ENCODE peak calls at places on chromosomes 5 and 9, in four cellular contexts. X is glutamatergic neuron, P is foreskin fibroblast, C is AG04449. O is an unnamed sample.

GRCh38 chr5:142167458-142167857 is 58.9 kb downstream of the NDFIP1 start:
- DNase-seq in P (no peak), C (no peak), X (no peak), O (no peak)

GRCh38 chr5:158858746-158859145 is 241.0 kb downstream of the EBF1 start:
- DNase-seq in P (no peak), X (no peak), C (no peak), O (no peak)

GRCh38 chr9:119027901-119028699 is 341.1 kb downstream of the BRINP1 start:
- DNase-seq in P (no peak), X (no peak), C (no peak), O (no peak)

GRCh38 chr5:41962491-41962890 is 37.4 kb downstream of the FBXO4 start:
- DNase-seq in P (no peak), C (no peak), X (no peak), O (no peak)

GRCh38 chr5:16768184-16768583 is 151.4 kb upstream of the RETREG1 start:
- DNase-seq in X (no peak), C (no peak), P (no peak), O (no peak)

GRCh38 chr9:92492781-92493401 is 10.6 kb upstream of the ASPN start:
- DNase-seq in X (no peak), P (no peak), C (no peak), O (no peak)

GRCh38 chr5:98769006-98769255 is 4.5 kb upstream of the RGMB start:
- DNase-seq in X (peak; percentile 86), C (no peak), P (no peak), O (no peak)

GRCh38 chr9:32580631-32581300 is 7.8 kb upstream of the NDUFB6 start:
- DNase-seq in C (no peak), X (no peak), P (no peak), O (no peak)

GRCh38 chr5:111781200-111781599 is 24.2 kb upstream of the NREP start:
- DNase-seq in X (no peak), C (no peak), P (no peak), O (no peak)

GRCh38 chr9:81724242-81724889 is 35.0 kb upstream of the TLE1 start:
- DNase-seq in P (no peak), X (no peak), C (no peak), O (no peak)

GRCh38 chr9:123687246-123687721 is 242.6 kb downstream of the DENND1A start:
- DNase-seq in X (no peak), P (no peak), C (no peak), O (no peak)

GRCh38 chr5:154384480-154385235 is 61.1 kb upstream of the SAP30L start:
- DNase-seq in P (no peak), C (no peak), X (no peak), O (no peak)

GRCh38 chr9:95595780-95596179 is 79.0 kb upstream of the PTCH1 start:
- DNase-seq in P (no peak), X (no peak), C (no peak), O (no peak)

GRCh38 chr5:178330791-178331404 is 98.3 kb upstream of the PHYKPL start:
- DNase-seq in C (no peak), X (no peak), P (no peak), O (no peak)

GRCh38 chr9:21995652-21996275 is 1.2 kb downstream of the CDKN2B-AS1 start:
- DNase-seq in P (no peak), X (peak; percentile 51), C (no peak), O (no peak)

GRCh38 chr5:114325552-114325951 is 36.3 kb upstream of the KCNN2 start:
- DNase-seq in P (no peak), X (no peak), C (peak; percentile 28), O (no peak)

GRCh38 chr5:4643960-4644359 is 496.2 kb upstream of the ADAMTS16 start:
- DNase-seq in P (no peak), X (no peak), C (no peak), O (no peak)

GRCh38 chr5:4643190-4643589 is 496.9 kb upstream of the ADAMTS16 start:
- DNase-seq in X (no peak), C (no peak), P (no peak), O (no peak)

GRCh38 chr5:4642525-4642924 is 497.6 kb upstream of the ADAMTS16 start:
- DNase-seq in X (no peak), P (no peak), C (no peak), O (no peak)

GRCh38 chr5:4639959-4640358 is 500.2 kb upstream of the ADAMTS16 start:
- DNase-seq in C (no peak), P (no peak), X (no peak), O (no peak)

GRCh38 chr5:4640793-4641192 is 499.3 kb upstream of the ADAMTS16 start:
- DNase-seq in X (peak; percentile 38), P (no peak), C (no peak), O (no peak)
- TF ChIP-seq CTCF in X (no peak), P (no peak), C (no peak), O (no peak)

DNA sequence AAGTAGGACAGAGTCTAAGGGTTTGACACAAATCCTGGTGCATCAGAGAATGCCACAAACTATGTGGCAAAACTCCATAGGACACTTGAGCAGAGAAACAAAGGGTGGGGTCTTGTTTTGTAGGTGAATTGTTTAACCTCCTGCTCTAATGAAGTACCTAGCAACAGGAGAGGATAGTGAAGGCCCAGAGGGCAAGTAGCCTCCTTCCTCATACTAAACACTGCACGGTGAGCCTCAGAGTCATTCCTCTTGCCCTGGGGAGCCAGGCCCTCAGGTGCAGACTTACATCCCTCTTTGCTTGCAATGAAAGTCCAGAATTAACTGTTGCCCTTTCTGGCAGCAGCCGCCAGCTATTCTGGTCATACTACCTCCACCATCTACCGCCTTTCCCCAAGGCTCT is 166.1 kb downstream of the DROSHA start:
- DNase-seq in P (no peak), C (no peak), X (no peak), O (no peak)
- TF ChIP-seq CTCF in P (no peak), C (no peak), X (no peak), O (no peak)

DNA sequence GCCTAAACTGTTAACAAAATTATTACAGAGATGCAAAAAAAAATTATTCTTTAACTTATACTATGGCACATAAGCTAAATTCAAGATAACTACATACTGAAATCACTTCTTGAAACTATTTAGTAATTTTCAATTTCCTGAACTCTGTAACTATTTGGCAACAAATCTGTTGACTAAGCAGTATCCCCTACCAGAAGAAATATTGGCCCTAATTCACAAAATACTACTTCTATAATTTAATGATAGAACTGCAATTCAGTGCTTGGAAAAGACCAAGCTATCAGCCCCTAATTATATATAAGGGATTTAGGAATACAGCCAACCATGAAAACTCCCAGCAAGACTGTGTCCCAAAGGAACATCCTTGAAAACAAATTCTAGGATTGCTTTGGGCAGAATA is 169.2 kb downstream of the RAB3C start:
- DNase-seq in X (no peak), P (no peak), C (no peak), O (no peak)
- TF ChIP-seq CTCF in X (no peak), P (no peak), C (no peak), O (no peak)

GRCh38 chr9:133256686-133257091 is 18.3 kb downstream of the ABO start:
- DNase-seq in P (no peak), X (no peak), C (no peak), O (no peak)

GRCh38 chr9:133257398-133258053 is 17.5 kb downstream of the ABO start:
- DNase-seq in C (no peak), X (no peak), P (no peak), O (no peak)

GRCh38 chr9:133256057-133256461 is 18.9 kb downstream of the ABO start:
- DNase-seq in X (no peak), P (no peak), C (no peak), O (no peak)

GRCh38 chr9:133260334-133261102 is 14.5 kb downstream of the ABO start:
- DNase-seq in X (no peak), C (no peak), P (no peak), O (no peak)

GRCh38 chr9:133258061-133259015 is 16.7 kb downstream of the ABO start:
- DNase-seq in C (no peak), X (no peak), P (no peak), O (no peak)
- TF ChIP-seq CTCF in C (no peak), X (no peak), P (no peak), O (no peak)

GRCh38 chr5:53927668-53928247 is 367.3 kb downstream of the NDUFS4 start:
- DNase-seq in P (no peak), C (no peak), X (no peak), O (no peak)
- TF ChIP-seq CTCF in P (no peak), C (no peak), X (no peak), O (no peak)

DNA sequence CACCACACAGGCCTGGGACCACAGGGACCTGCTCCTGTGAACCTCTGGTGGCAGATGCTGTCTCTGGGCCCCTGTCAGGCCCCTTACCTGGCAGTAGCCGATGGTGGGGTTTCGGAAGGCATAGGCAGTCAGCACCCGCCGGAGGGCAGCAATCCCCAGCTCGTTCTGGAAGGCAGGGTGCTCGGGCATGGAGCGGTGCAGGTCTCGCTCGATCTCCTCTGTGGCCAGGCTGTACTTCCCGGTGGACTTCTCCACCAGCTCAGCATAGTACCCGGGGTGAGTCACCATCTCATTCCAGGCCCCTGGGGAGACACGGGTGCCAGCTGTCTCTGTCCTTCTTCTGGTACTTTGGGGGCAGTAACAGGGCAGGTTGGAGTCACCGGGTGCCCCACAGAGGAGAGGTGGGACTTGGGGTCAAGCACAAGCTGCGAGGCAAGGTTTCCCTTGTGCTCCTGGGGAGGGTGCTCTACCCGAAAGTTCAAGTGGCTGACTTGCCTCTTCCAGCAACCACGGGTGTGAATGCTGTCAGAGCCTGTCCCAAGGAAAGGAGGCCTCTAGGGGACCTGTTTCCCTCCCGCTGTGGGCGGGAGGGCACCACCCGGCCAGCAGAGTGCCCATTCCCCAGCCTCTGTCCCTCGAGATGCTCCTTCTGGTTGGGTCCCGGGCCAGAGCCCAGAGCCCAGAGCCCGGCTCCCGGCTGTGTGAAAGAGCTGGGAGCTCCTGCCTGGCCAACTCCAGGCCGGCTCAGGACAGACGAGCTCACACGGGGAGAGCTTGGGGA is 19.8 kb upstream of the MRNIP start:
- DNase-seq in X (no peak), P (no peak), C (no peak), O (no peak)
- TF ChIP-seq CTCF in X (no peak), P (no peak), C (no peak), O (no peak)

O was measured in AG09319.